ENCODE peak calls at places on chromosomes 12 and 14, in ten cellular contexts. U is Calu3; S is psoas muscle; J is MV-4-11; Q is CD8-positive, alpha-beta T cell; B is GM12865; T is GM12892; K is CD8-positive, alpha-beta memory T cell; N is heart right ventricle; X is AG09319. M is an unnamed sample.

GRCh38 chr14:70808023-70808401 is 1.3 kb downstream of the MAP3K9 start:
- DNase-seq in B (peak), T (peak), Q (peak), N (no peak), J (no peak), X (no peak), K (peak), S (no peak), U (peak), M (no peak)

GRCh38 chr14:73239463-73240241 is 2.3 kb downstream of the PAPLN start:
- DNase-seq in B (no peak), S (peak), X (no peak), J (no peak), T (peak), K (no peak), Q (no peak), N (no peak), U (no peak), M (no peak)

GRCh38 chr12:122917508-122918227 is 21.7 kb upstream of the VPS37B start:
- DNase-seq in S (peak), X (peak), K (no peak), T (no peak), B (no peak), N (peak), Q (no peak), U (peak), J (no peak), M (peak)

GRCh38 chr12:18696971-18697602 is 40.7 kb downstream of the PLCZ1 start:
- DNase-seq in X (no peak), S (no peak), Q (no peak), N (no peak), J (no peak), K (no peak), T (no peak), B (no peak), U (no peak), M (no peak)

GRCh38 chr12:121223283-121223946 is 13.5 kb downstream of the P2RX4 start:
- DNase-seq in S (no peak), B (peak), X (no peak), N (no peak), K (peak), T (no peak), Q (peak), U (peak), J (peak), M (no peak)

GRCh38 chr12:14554281-14555008 is 13.2 kb downstream of the PLBD1 start:
- DNase-seq in K (no peak), X (no peak), U (peak), J (peak), S (peak), B (no peak), N (peak), Q (no peak), T (no peak), M (no peak)

GRCh38 chr14:51733147-51733546 is 81.4 kb downstream of the FRMD6 start:
- DNase-seq in X (no peak), S (no peak), B (no peak), T (no peak), U (no peak), N (no peak), Q (no peak), J (no peak), K (no peak), M (peak)

GRCh38 chr14:93893550-93894329 is 33.4 kb upstream of the FAM181A start:
- DNase-seq in U (no peak), S (no peak), T (no peak), N (no peak), K (no peak), Q (no peak), X (no peak), B (no peak), J (no peak), M (no peak)

GRCh38 chr12:48988030-48988649 is 10.0 kb downstream of the WNT1 start:
- DNase-seq in S (peak), T (no peak), X (no peak), K (peak), B (peak), U (peak), Q (peak), J (peak), N (peak), M (no peak)

GRCh38 chr14:87489196-87489819 is 503.7 kb downstream of the GALC start:
- DNase-seq in U (no peak), Q (no peak), K (no peak), X (no peak), B (no peak), T (no peak), J (no peak), S (no peak), N (no peak), M (no peak)

GRCh38 chr12:126191949-126192348 is 1126.7 kb downstream of the AACS start:
- DNase-seq in J (no peak), Q (no peak), T (no peak), K (no peak), U (no peak), B (no peak), N (no peak), X (no peak), S (no peak), M (no peak)

GRCh38 chr12:53328043-53328435 is 6.6 kb upstream of the AAAS start:
- DNase-seq in K (no peak), N (no peak), X (no peak), T (no peak), S (no peak), U (no peak), B (no peak), Q (no peak), J (no peak), M (no peak)

GRCh38 chr12:85866929-85867776 is 6.9 kb upstream of the NTS start:
- DNase-seq in K (no peak), T (no peak), B (peak), N (no peak), S (no peak), J (peak), Q (no peak), X (peak), U (peak), M (no peak)

GRCh38 chr12:130286741-130287140 is 50.9 kb upstream of the PIWIL1 start:
- DNase-seq in X (no peak), N (no peak), K (no peak), T (no peak), U (no peak), J (no peak), Q (no peak), S (no peak), B (no peak), M (no peak)

GRCh38 chr14:95523051-95523817 is 6.8 kb upstream of the SYNE3 start:
- DNase-seq in J (peak), U (no peak), K (no peak), Q (no peak), S (no peak), N (no peak), X (no peak), T (no peak), B (no peak), M (no peak)